ENCODE peak calls at places on chromosomes 6 and 20, in ten cellular contexts. One of them, this sample, is unnamed.

GRCh38 chr6:165096868-165097267 is 212.5 kb downstream of the C6orf118 start:
- DNase-seq in activated naive CD8-positive, alpha-beta T cell treated with anti-CD3 and anti-CD28 coated beads, Interleukin-2, amount 50 U/mL, for 24 hours: no peak
- DNase-seq in breast epithelium: no peak
- DNase-seq in CD8-positive, alpha-beta T cell: no peak
- DNase-seq in Right ventricle myocardium superior: no peak
- DNase-seq in skeletal muscle cell: no peak
- DNase-seq in RPMI8226: no peak
- DNase-seq in NCI-H187: no peak
- DNase-seq in iPS-NIHi11: no peak
- DNase-seq in A549: no peak
- DNase-seq in this sample: no peak

GRCh38 chr20:8116067-8116811 is 15.8 kb upstream of the PLCB1 start:
- DNase-seq in activated naive CD8-positive, alpha-beta T cell treated with anti-CD3 and anti-CD28 coated beads, Interleukin-2, amount 50 U/mL, for 24 hours: no peak
- DNase-seq in RPMI8226: no peak
- DNase-seq in CD8-positive, alpha-beta T cell: no peak
- DNase-seq in A549: no peak
- DNase-seq in breast epithelium: no peak
- DNase-seq in skeletal muscle cell: peak
- DNase-seq in iPS-NIHi11: no peak
- DNase-seq in NCI-H187: no peak
- DNase-seq in Right ventricle myocardium superior: no peak
- DNase-seq in this sample: no peak

GRCh38 chr6:159487636-159488035 is 205.4 kb downstream of the SOD2 start:
- DNase-seq in A549: no peak
- DNase-seq in skeletal muscle cell: peak
- DNase-seq in breast epithelium: no peak
- DNase-seq in RPMI8226: no peak
- DNase-seq in CD8-positive, alpha-beta T cell: no peak
- DNase-seq in activated naive CD8-positive, alpha-beta T cell treated with anti-CD3 and anti-CD28 coated beads, Interleukin-2, amount 50 U/mL, for 24 hours: no peak
- DNase-seq in iPS-NIHi11: no peak
- DNase-seq in Right ventricle myocardium superior: no peak
- DNase-seq in NCI-H187: no peak
- DNase-seq in this sample: no peak

GRCh38 chr6:56745971-56746370 is 103.3 kb upstream of the DST start:
- DNase-seq in CD8-positive, alpha-beta T cell: no peak
- DNase-seq in iPS-NIHi11: no peak
- DNase-seq in Right ventricle myocardium superior: no peak
- DNase-seq in breast epithelium: no peak
- DNase-seq in skeletal muscle cell: no peak
- DNase-seq in RPMI8226: no peak
- DNase-seq in NCI-H187: no peak
- DNase-seq in A549: no peak
- DNase-seq in activated naive CD8-positive, alpha-beta T cell treated with anti-CD3 and anti-CD28 coated beads, Interleukin-2, amount 50 U/mL, for 24 hours: no peak
- DNase-seq in this sample: no peak

GRCh38 chr6:131755597-131755996 is 44.8 kb upstream of the CTAGE9 start:
- DNase-seq in Right ventricle myocardium superior: no peak
- DNase-seq in iPS-NIHi11: no peak
- DNase-seq in A549: no peak
- DNase-seq in CD8-positive, alpha-beta T cell: no peak
- DNase-seq in NCI-H187: no peak
- DNase-seq in skeletal muscle cell: peak
- DNase-seq in breast epithelium: no peak
- DNase-seq in activated naive CD8-positive, alpha-beta T cell treated with anti-CD3 and anti-CD28 coated beads, Interleukin-2, amount 50 U/mL, for 24 hours: no peak
- DNase-seq in RPMI8226: no peak
- DNase-seq in this sample: no peak

GRCh38 chr20:25991756-25992130 is 295.1 kb upstream of the ZNF337 start:
- DNase-seq in NCI-H187: no peak
- DNase-seq in breast epithelium: no peak
- DNase-seq in iPS-NIHi11: no peak
- DNase-seq in skeletal muscle cell: no peak
- DNase-seq in RPMI8226: no peak
- DNase-seq in A549: no peak
- DNase-seq in activated naive CD8-positive, alpha-beta T cell treated with anti-CD3 and anti-CD28 coated beads, Interleukin-2, amount 50 U/mL, for 24 hours: no peak
- DNase-seq in Right ventricle myocardium superior: no peak
- DNase-seq in CD8-positive, alpha-beta T cell: no peak
- DNase-seq in this sample: no peak

GRCh38 chr6:15485875-15486274 is 177.0 kb downstream of the DTNBP1 start:
- DNase-seq in breast epithelium: no peak
- DNase-seq in RPMI8226: no peak
- DNase-seq in CD8-positive, alpha-beta T cell: no peak
- DNase-seq in activated naive CD8-positive, alpha-beta T cell treated with anti-CD3 and anti-CD28 coated beads, Interleukin-2, amount 50 U/mL, for 24 hours: no peak
- DNase-seq in A549: no peak
- DNase-seq in Right ventricle myocardium superior: no peak
- DNase-seq in iPS-NIHi11: no peak
- DNase-seq in NCI-H187: no peak
- DNase-seq in skeletal muscle cell: no peak
- DNase-seq in this sample: no peak

GRCh38 chr6:148530394-148530923 is 187.8 kb downstream of the SASH1 start:
- DNase-seq in iPS-NIHi11: peak
- DNase-seq in skeletal muscle cell: no peak
- DNase-seq in A549: peak
- DNase-seq in breast epithelium: no peak
- DNase-seq in activated naive CD8-positive, alpha-beta T cell treated with anti-CD3 and anti-CD28 coated beads, Interleukin-2, amount 50 U/mL, for 24 hours: no peak
- DNase-seq in Right ventricle myocardium superior: no peak
- DNase-seq in CD8-positive, alpha-beta T cell: no peak
- DNase-seq in RPMI8226: peak
- DNase-seq in NCI-H187: no peak
- DNase-seq in this sample: peak

GRCh38 chr6:40852667-40853383 is 186.2 kb downstream of the UNC5CL start:
- DNase-seq in activated naive CD8-positive, alpha-beta T cell treated with anti-CD3 and anti-CD28 coated beads, Interleukin-2, amount 50 U/mL, for 24 hours: peak
- DNase-seq in skeletal muscle cell: no peak
- DNase-seq in iPS-NIHi11: peak
- DNase-seq in breast epithelium: no peak
- DNase-seq in RPMI8226: peak
- DNase-seq in NCI-H187: no peak
- DNase-seq in A549: no peak
- DNase-seq in Right ventricle myocardium superior: no peak
- DNase-seq in CD8-positive, alpha-beta T cell: no peak
- DNase-seq in this sample: peak

GRCh38 chr20:17590245-17590644 is 20.4 kb downstream of the DSTN start:
- DNase-seq in CD8-positive, alpha-beta T cell: no peak
- DNase-seq in activated naive CD8-positive, alpha-beta T cell treated with anti-CD3 and anti-CD28 coated beads, Interleukin-2, amount 50 U/mL, for 24 hours: no peak
- DNase-seq in NCI-H187: no peak
- DNase-seq in RPMI8226: no peak
- DNase-seq in iPS-NIHi11: no peak
- DNase-seq in Right ventricle myocardium superior: no peak
- DNase-seq in A549: no peak
- DNase-seq in skeletal muscle cell: no peak
- DNase-seq in breast epithelium: no peak
- DNase-seq in this sample: no peak

GRCh38 chr20:51428451-51429143 is 113.9 kb downstream of the NFATC2 start:
- DNase-seq in RPMI8226: no peak
- DNase-seq in Right ventricle myocardium superior: peak
- DNase-seq in iPS-NIHi11: peak
- DNase-seq in breast epithelium: no peak
- DNase-seq in CD8-positive, alpha-beta T cell: no peak
- DNase-seq in NCI-H187: no peak
- DNase-seq in activated naive CD8-positive, alpha-beta T cell treated with anti-CD3 and anti-CD28 coated beads, Interleukin-2, amount 50 U/mL, for 24 hours: no peak
- DNase-seq in skeletal muscle cell: no peak
- DNase-seq in A549: no peak
- DNase-seq in this sample: no peak

GRCh38 chr20:8082999-8083398 is 49.1 kb upstream of the PLCB1 start:
- DNase-seq in iPS-NIHi11: no peak
- DNase-seq in A549: no peak
- DNase-seq in Right ventricle myocardium superior: no peak
- DNase-seq in RPMI8226: no peak
- DNase-seq in breast epithelium: no peak
- DNase-seq in CD8-positive, alpha-beta T cell: no peak
- DNase-seq in NCI-H187: peak
- DNase-seq in skeletal muscle cell: peak
- DNase-seq in activated naive CD8-positive, alpha-beta T cell treated with anti-CD3 and anti-CD28 coated beads, Interleukin-2, amount 50 U/mL, for 24 hours: no peak
- DNase-seq in this sample: no peak

GRCh38 chr20:53944796-53945195 is 125.6 kb downstream of the BCAS1 start:
- DNase-seq in RPMI8226: no peak
- DNase-seq in NCI-H187: no peak
- DNase-seq in activated naive CD8-positive, alpha-beta T cell treated with anti-CD3 and anti-CD28 coated beads, Interleukin-2, amount 50 U/mL, for 24 hours: no peak
- DNase-seq in Right ventricle myocardium superior: no peak
- DNase-seq in A549: no peak
- DNase-seq in CD8-positive, alpha-beta T cell: no peak
- DNase-seq in breast epithelium: no peak
- DNase-seq in iPS-NIHi11: no peak
- DNase-seq in skeletal muscle cell: no peak
- DNase-seq in this sample: no peak

GRCh38 chr6:125793280-125793679 is 2.5 kb downstream of the NCOA7 start:
- DNase-seq in NCI-H187: no peak
- DNase-seq in activated naive CD8-positive, alpha-beta T cell treated with anti-CD3 and anti-CD28 coated beads, Interleukin-2, amount 50 U/mL, for 24 hours: no peak
- DNase-seq in Right ventricle myocardium superior: no peak
- DNase-seq in CD8-positive, alpha-beta T cell: no peak
- DNase-seq in skeletal muscle cell: no peak
- DNase-seq in breast epithelium: no peak
- DNase-seq in iPS-NIHi11: no peak
- DNase-seq in A549: no peak
- DNase-seq in RPMI8226: no peak
- DNase-seq in this sample: no peak

GRCh38 chr6:73076211-73076610 is 149.1 kb downstream of the KHDC1L start:
- DNase-seq in breast epithelium: no peak
- DNase-seq in A549: peak
- DNase-seq in NCI-H187: peak
- DNase-seq in activated naive CD8-positive, alpha-beta T cell treated with anti-CD3 and anti-CD28 coated beads, Interleukin-2, amount 50 U/mL, for 24 hours: no peak
- DNase-seq in CD8-positive, alpha-beta T cell: no peak
- DNase-seq in skeletal muscle cell: no peak
- DNase-seq in Right ventricle myocardium superior: no peak
- DNase-seq in RPMI8226: no peak
- DNase-seq in iPS-NIHi11: no peak
- DNase-seq in this sample: no peak

GRCh38 chr20:46139908-46140482 is 21.9 kb downstream of the CD40 start:
- DNase-seq in activated naive CD8-positive, alpha-beta T cell treated with anti-CD3 and anti-CD28 coated beads, Interleukin-2, amount 50 U/mL, for 24 hours: no peak
- DNase-seq in A549: no peak
- DNase-seq in RPMI8226: no peak
- DNase-seq in breast epithelium: peak
- DNase-seq in Right ventricle myocardium superior: no peak
- DNase-seq in skeletal muscle cell: no peak
- DNase-seq in CD8-positive, alpha-beta T cell: no peak
- DNase-seq in NCI-H187: peak
- DNase-seq in iPS-NIHi11: no peak
- DNase-seq in this sample: no peak

GRCh38 chr6:135097172-135097571 is 42.5 kb upstream of the HBS1L start:
- DNase-seq in RPMI8226: no peak
- DNase-seq in iPS-NIHi11: no peak
- DNase-seq in skeletal muscle cell: no peak
- DNase-seq in NCI-H187: no peak
- DNase-seq in CD8-positive, alpha-beta T cell: no peak
- DNase-seq in activated naive CD8-positive, alpha-beta T cell treated with anti-CD3 and anti-CD28 coated beads, Interleukin-2, amount 50 U/mL, for 24 hours: no peak
- DNase-seq in Right ventricle myocardium superior: no peak
- DNase-seq in breast epithelium: no peak
- DNase-seq in A549: no peak
- DNase-seq in this sample: no peak

GRCh38 chr6:170307080-170307545 is 555 bp downstream of the FAM120B start:
- DNase-seq in activated naive CD8-positive, alpha-beta T cell treated with anti-CD3 and anti-CD28 coated beads, Interleukin-2, amount 50 U/mL, for 24 hours: no peak
- DNase-seq in skeletal muscle cell: no peak
- DNase-seq in NCI-H187: no peak
- DNase-seq in RPMI8226: no peak
- DNase-seq in breast epithelium: no peak
- DNase-seq in CD8-positive, alpha-beta T cell: no peak
- DNase-seq in Right ventricle myocardium superior: no peak
- DNase-seq in iPS-NIHi11: no peak
- DNase-seq in A549: no peak
- DNase-seq in this sample: no peak